ENCODE peak calls at places on chromosomes 3 and 15, in four cellular contexts. One of them, this sample, is unnamed. For H3K36me3, the result is how much of the 10 kb centered on the place peaks cover.

GRCh38 chr3:150215616-150216015 is 192.5 kb upstream of the TSC22D2 start:
- DNase-seq in SJSA1: no peak
- DNase-seq in MG63: no peak
- DNase-seq in gastrocnemius medialis: no peak
- DNase-seq in this sample: peak

GRCh38 chr3:187274977-187275338 is 16.6 kb downstream of the MASP1 start:
- DNase-seq in SJSA1: no peak
- DNase-seq in MG63: no peak
- DNase-seq in gastrocnemius medialis: no peak
- DNase-seq in this sample: no peak

GRCh38 chr3:47259114-47259513 is 23.5 kb downstream of the KIF9 start:
- DNase-seq in MG63: no peak
- DNase-seq in SJSA1: no peak
- DNase-seq in gastrocnemius medialis: no peak
- DNase-seq in this sample: no peak

GRCh38 chr3:58249358-58250092 is 11.9 kb downstream of the ABHD6 start:
- DNase-seq in MG63: peak
- DNase-seq in gastrocnemius medialis: no peak
- DNase-seq in SJSA1: no peak
- DNase-seq in this sample: no peak

GRCh38 chr3:144112437-144112836 is 140.8 kb downstream of the DIPK2A start:
- DNase-seq in SJSA1: no peak
- DNase-seq in MG63: no peak
- DNase-seq in gastrocnemius medialis: no peak
- DNase-seq in this sample: no peak

GRCh38 chr3:78736863-78737262 is 1030.9 kb downstream of the ROBO1 start:
- DNase-seq in gastrocnemius medialis: no peak
- DNase-seq in SJSA1: no peak
- DNase-seq in MG63: no peak
- DNase-seq in this sample: no peak

GRCh38 chr15:93973287-93973686 is 258.1 kb upstream of the MCTP2 start:
- DNase-seq in SJSA1: no peak
- DNase-seq in gastrocnemius medialis: peak
- DNase-seq in MG63: no peak
- DNase-seq in this sample: no peak

GRCh38 chr3:107430214-107431047 is 53.2 kb downstream of the CCDC54 start:
- DNase-seq in gastrocnemius medialis: no peak
- DNase-seq in SJSA1: no peak
- DNase-seq in MG63: no peak
- DNase-seq in this sample: no peak

GRCh38 chr3:71395927-71396695 is 187.4 kb downstream of the FOXP1 start:
- DNase-seq in gastrocnemius medialis: no peak
- DNase-seq in SJSA1: no peak
- DNase-seq in MG63: peak
- DNase-seq in this sample: no peak

GRCh38 chr3:312170-312569 is 115.6 kb downstream of the CHL1 start:
- DNase-seq in SJSA1: no peak
- DNase-seq in gastrocnemius medialis: no peak
- DNase-seq in MG63: no peak
- DNase-seq in this sample: no peak

GRCh38 chr15:93948728-93949127 is 282.6 kb upstream of the MCTP2 start:
- DNase-seq in MG63: no peak
- DNase-seq in SJSA1: no peak
- DNase-seq in gastrocnemius medialis: no peak
- DNase-seq in this sample: no peak

GRCh38 chr15:42070276-42070965 is 23.9 kb downstream of the PLA2G4D start:
- DNase-seq in gastrocnemius medialis: no peak
- DNase-seq in MG63: no peak
- DNase-seq in SJSA1: no peak
- DNase-seq in this sample: no peak

GRCh38 chr15:69862540-69862939 is 235.2 kb downstream of the TLE3 start:
- DNase-seq in gastrocnemius medialis: no peak
- DNase-seq in SJSA1: peak
- DNase-seq in MG63: no peak
- DNase-seq in this sample: peak

GRCh38 chr3:8837172-8837571 is 67.8 kb upstream of the OXTR start:
- DNase-seq in gastrocnemius medialis: no peak
- DNase-seq in MG63: no peak
- DNase-seq in SJSA1: no peak
- DNase-seq in this sample: no peak

GRCh38 chr15:67002379-67002778 is 63.0 kb upstream of the SMAD3 start:
- DNase-seq in gastrocnemius medialis: no peak
- DNase-seq in SJSA1: no peak
- DNase-seq in MG63: no peak
- DNase-seq in this sample: no peak

GRCh38 chr15:65981837-65982696 is 112.8 kb downstream of the RAB11A start:
- DNase-seq in MG63: no peak
- DNase-seq in SJSA1: no peak
- DNase-seq in gastrocnemius medialis: no peak
- DNase-seq in this sample: no peak

GRCh38 chr3:94159062-94159726 is 96.3 kb downstream of the NSUN3 start:
- DNase-seq in SJSA1: peak
- DNase-seq in MG63: peak
- DNase-seq in gastrocnemius medialis: no peak
- DNase-seq in this sample: no peak

GRCh38 chr15:52257734-52258062 is 37.9 kb downstream of the MYO5C start:
- DNase-seq in gastrocnemius medialis: peak
- DNase-seq in SJSA1: no peak
- DNase-seq in MG63: peak
- DNase-seq in this sample: peak

GRCh38 chr3:9903238-9903624 is 583 bp downstream of the IL17RE start:
- DNase-seq in MG63: peak
- DNase-seq in SJSA1: peak
- DNase-seq in gastrocnemius medialis: no peak
- DNase-seq in this sample: no peak

GRCh38 chr3:105355355-105356063 is 11.2 kb upstream of the ALCAM start:
- DNase-seq in SJSA1: peak
- DNase-seq in gastrocnemius medialis: no peak
- DNase-seq in MG63: no peak
- DNase-seq in this sample: no peak

GRCh38 chr3:177195941-177196472 is 1.3 kb downstream of the TBL1XR1 start:
- DNase-seq in MG63: no peak
- DNase-seq in gastrocnemius medialis: no peak
- DNase-seq in SJSA1: peak
- DNase-seq in this sample: no peak

GRCh38 chr3:117660941-117661635 is 951.5 kb downstream of the TUSC7 start:
- DNase-seq in gastrocnemius medialis: no peak
- DNase-seq in SJSA1: peak
- DNase-seq in MG63: peak
- DNase-seq in this sample: peak

GRCh38 chr3:25592510-25592968 is 72.2 kb downstream of the TOP2B start:
- DNase-seq in SJSA1: peak
- DNase-seq in gastrocnemius medialis: peak
- DNase-seq in MG63: peak
- DNase-seq in this sample: peak

GRCh38 chr3:142021127-142021526 is 128.2 kb downstream of the TFDP2 start:
- DNase-seq in MG63: no peak
- DNase-seq in gastrocnemius medialis: no peak
- DNase-seq in SJSA1: no peak
- DNase-seq in this sample: no peak

GRCh38 chr3:156812521-156813335 is 13.4 kb upstream of the LEKR1 start:
- DNase-seq in SJSA1: peak
- DNase-seq in MG63: peak
- DNase-seq in gastrocnemius medialis: peak
- DNase-seq in this sample: no peak

GRCh38 chr3:99023590-99024192 is 122.2 kb upstream of the DCBLD2 start:
- DNase-seq in gastrocnemius medialis: no peak
- DNase-seq in SJSA1: peak
- DNase-seq in MG63: no peak
- DNase-seq in this sample: peak

GRCh38 chr3:165204445-165204844 is 8.3 kb upstream of the SLITRK3 start:
- DNase-seq in SJSA1: no peak
- DNase-seq in MG63: no peak
- DNase-seq in gastrocnemius medialis: no peak
- DNase-seq in this sample: no peak

GRCh38 chr3:128433630-128434185 is 33.0 kb downstream of the DNAJB8 start:
- DNase-seq in MG63: no peak
- DNase-seq in gastrocnemius medialis: no peak
- DNase-seq in SJSA1: no peak
- DNase-seq in this sample: no peak

GRCh38 chr15:90101969-90102890 is at the start of gene IDH2:
- DNase-seq in SJSA1: peak
- DNase-seq in MG63: peak
- DNase-seq in gastrocnemius medialis: peak
- DNase-seq in this sample: peak

DNA sequence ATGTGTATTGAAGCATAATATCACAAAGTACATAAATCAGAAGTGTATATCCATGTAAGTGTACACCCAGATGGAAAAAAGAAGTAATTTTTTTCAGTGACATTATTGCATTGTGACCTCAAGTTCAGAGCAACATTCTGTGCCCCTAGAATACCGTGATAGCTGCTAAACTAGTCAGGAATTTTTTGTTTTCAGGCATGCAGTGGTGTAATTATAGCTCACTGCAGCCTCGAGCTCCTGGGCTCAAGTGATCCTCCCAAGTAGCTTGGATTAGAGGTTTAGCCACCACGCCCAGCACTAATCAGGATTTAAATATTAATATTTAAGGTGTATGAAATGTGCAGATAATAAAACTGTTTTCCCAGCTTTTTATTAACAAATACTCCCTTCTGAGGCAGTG is 25.5 kb downstream of the SEC62 start:
- DNase-seq in MG63: no peak
- DNase-seq in gastrocnemius medialis: no peak
- DNase-seq in SJSA1: no peak
- DNase-seq in this sample: no peak
- H3K36me3 ChIP-seq in MG63: half or more
- H3K36me3 ChIP-seq in gastrocnemius medialis: half or more
- H3K36me3 ChIP-seq in SJSA1: half or more
- H3K36me3 ChIP-seq in this sample: half or more

GRCh38 chr15:38041576-38041975 is 107.1 kb downstream of the TMCO5A start:
- DNase-seq in SJSA1: no peak
- DNase-seq in gastrocnemius medialis: no peak
- DNase-seq in MG63: no peak
- DNase-seq in this sample: no peak

GRCh38 chr15:38036790-38037338 is 102.4 kb downstream of the TMCO5A start:
- DNase-seq in gastrocnemius medialis: no peak
- DNase-seq in MG63: no peak
- DNase-seq in SJSA1: no peak
- DNase-seq in this sample: no peak

GRCh38 chr15:38035701-38036100 is 101.3 kb downstream of the TMCO5A start:
- DNase-seq in gastrocnemius medialis: no peak
- DNase-seq in SJSA1: no peak
- DNase-seq in MG63: no peak
- DNase-seq in this sample: no peak

GRCh38 chr15:38040615-38041014 is 106.2 kb downstream of the TMCO5A start:
- DNase-seq in MG63: no peak
- DNase-seq in gastrocnemius medialis: no peak
- DNase-seq in SJSA1: no peak
- DNase-seq in this sample: no peak

GRCh38 chr15:38038659-38039442 is 104.4 kb downstream of the TMCO5A start:
- DNase-seq in MG63: no peak
- DNase-seq in SJSA1: peak
- DNase-seq in gastrocnemius medialis: no peak
- DNase-seq in this sample: no peak
- H3K4me3 ChIP-seq in MG63: no peak
- H3K4me3 ChIP-seq in SJSA1: no peak
- H3K4me3 ChIP-seq in gastrocnemius medialis: no peak
- H3K4me3 ChIP-seq in this sample: no peak

GRCh38 chr3:16383864-16384263 is 118.9 kb downstream of the OXNAD1 start:
- DNase-seq in gastrocnemius medialis: no peak
- DNase-seq in MG63: no peak
- DNase-seq in SJSA1: no peak
- DNase-seq in this sample: no peak
- H3K36me3 ChIP-seq in gastrocnemius medialis: under half
- H3K36me3 ChIP-seq in MG63: under half
- H3K36me3 ChIP-seq in SJSA1: under half
- H3K36me3 ChIP-seq in this sample: under half

GRCh38 chr3:13018039-13018431 is 55.2 kb downstream of the IQSEC1 start:
- DNase-seq in SJSA1: no peak
- DNase-seq in gastrocnemius medialis: no peak
- DNase-seq in MG63: peak
- DNase-seq in this sample: no peak

GRCh38 chr3:13020159-13020558 is 53.1 kb downstream of the IQSEC1 start:
- DNase-seq in gastrocnemius medialis: no peak
- DNase-seq in SJSA1: no peak
- DNase-seq in MG63: peak
- DNase-seq in this sample: no peak

GRCh38 chr3:13019706-13020105 is 53.5 kb downstream of the IQSEC1 start:
- DNase-seq in gastrocnemius medialis: peak
- DNase-seq in MG63: peak
- DNase-seq in SJSA1: no peak
- DNase-seq in this sample: no peak

GRCh38 chr3:13018561-13019242 is 54.5 kb downstream of the IQSEC1 start:
- DNase-seq in MG63: no peak
- DNase-seq in SJSA1: no peak
- DNase-seq in gastrocnemius medialis: no peak
- DNase-seq in this sample: no peak

GRCh38 chr3:13019243-13019701 is 54.0 kb downstream of the IQSEC1 start:
- DNase-seq in gastrocnemius medialis: peak
- DNase-seq in MG63: peak
- DNase-seq in SJSA1: no peak
- DNase-seq in this sample: peak
- H3K4me3 ChIP-seq in gastrocnemius medialis: peak
- H3K4me3 ChIP-seq in MG63: no peak
- H3K4me3 ChIP-seq in SJSA1: no peak
- H3K4me3 ChIP-seq in this sample: no peak

GRCh38 chr15:74621936-74622335 is 6.3 kb downstream of the CLK3 start:
- DNase-seq in gastrocnemius medialis: no peak
- DNase-seq in MG63: no peak
- DNase-seq in SJSA1: no peak
- DNase-seq in this sample: no peak

GRCh38 chr15:74624020-74624602 is 8.5 kb downstream of the CLK3 start:
- DNase-seq in gastrocnemius medialis: no peak
- DNase-seq in SJSA1: no peak
- DNase-seq in MG63: no peak
- DNase-seq in this sample: no peak

GRCh38 chr15:74621546-74621920 is 5.9 kb downstream of the CLK3 start:
- DNase-seq in SJSA1: no peak
- DNase-seq in MG63: no peak
- DNase-seq in gastrocnemius medialis: no peak
- DNase-seq in this sample: no peak

GRCh38 chr15:74620636-74621545 is 5.3 kb downstream of the CLK3 start:
- DNase-seq in SJSA1: peak
- DNase-seq in MG63: peak
- DNase-seq in gastrocnemius medialis: peak
- DNase-seq in this sample: peak

GRCh38 chr15:74622758-74623157 is 7.1 kb downstream of the CLK3 start:
- DNase-seq in SJSA1: no peak
- DNase-seq in MG63: no peak
- DNase-seq in gastrocnemius medialis: no peak
- DNase-seq in this sample: no peak
- H3K36me3 ChIP-seq in SJSA1: half or more
- H3K36me3 ChIP-seq in MG63: half or more
- H3K36me3 ChIP-seq in gastrocnemius medialis: half or more
- H3K36me3 ChIP-seq in this sample: half or more

This sample was measured in SJCRH30.